ENCODE peak calls at places on chromosomes 4 and X, in four cellular contexts. K is DMS153, U is SW480, L is GM23338. C is an unnamed sample.

GRCh38 chrX:86946569-86946968 is 571.0 kb upstream of the KLHL4 start:
- DNase-seq in L (peak; percentile 58), K (no peak), U (peak; percentile 20), C (peak; percentile 64)

GRCh38 chr4:61041527-61041926 is 158.6 kb upstream of the ADGRL3 start:
- DNase-seq in U (no peak), K (no peak), L (no peak), C (no peak)

GRCh38 chr4:27100713-27101112 is 240.1 kb downstream of the STIM2 start:
- DNase-seq in L (no peak), K (no peak), U (peak; percentile 6), C (no peak)

GRCh38 chr4:24988776-24989175 is 42.0 kb downstream of the LGI2 start:
- DNase-seq in L (peak; percentile 86), U (peak; percentile 32), K (no peak), C (peak; percentile 61)

GRCh38 chr4:65893311-65893710 is 223.0 kb upstream of the EPHA5 start:
- DNase-seq in U (no peak), L (peak; percentile 6), K (no peak), C (no peak)

GRCh38 chr4:3174371-3175338 is 74.3 kb upstream of the MSANTD1 start:
- DNase-seq in U (no peak), K (no peak), L (no peak), C (no peak)

GRCh38 chr4:83780334-83780733 is 244.4 kb downstream of the GPAT3 start:
- DNase-seq in K (no peak), U (no peak), L (no peak), C (no peak)

GRCh38 chr4:127708985-127709384 is 21.2 kb upstream of the SLC25A31 start:
- DNase-seq in L (peak; percentile 23), U (no peak), K (peak; percentile 73), C (no peak)

GRCh38 chr4:33395731-33396485 is 2675.7 kb downstream of the PCDH7 start:
- DNase-seq in U (no peak), L (no peak), K (no peak), C (no peak)

GRCh38 chr4:11634283-11634682 is 205.6 kb upstream of the HS3ST1 start:
- DNase-seq in L (no peak), K (no peak), U (no peak), C (no peak)

GRCh38 chrX:15335135-15336022 is at the start of gene PIGA:
- DNase-seq in U (peak; percentile 95), L (peak; percentile 91), K (peak; percentile 93), C (peak; percentile 96)

GRCh38 chrX:110396777-110397176 is 38.1 kb downstream of the RTL9 start:
- DNase-seq in U (no peak), L (no peak), K (no peak), C (no peak)

GRCh38 chr4:30380404-30380998 is 339.7 kb upstream of the PCDH7 start:
- DNase-seq in U (peak; percentile 38), L (peak; percentile 94), K (peak; percentile 0), C (peak; percentile 82)

GRCh38 chr4:2817701-2818350 is 24.9 kb downstream of the SH3BP2 start:
- DNase-seq in L (peak; percentile 77), K (no peak), U (no peak), C (peak; percentile 81)

GRCh38 chr4:25457053-25457715 is 80.1 kb downstream of the ANAPC4 start:
- DNase-seq in K (no peak), L (no peak), U (no peak), C (no peak)

GRCh38 chr4:154961263-154961662 is 180.2 kb downstream of the RBM46 start:
- DNase-seq in K (no peak), U (no peak), L (no peak), C (no peak)

GRCh38 chrX:21855937-21856415 is at the start of gene YY2:
- DNase-seq in L (no peak), U (no peak), K (no peak), C (no peak)

GRCh38 chr4:158630893-158631292 is 40.8 kb downstream of the C4orf46 start:
- DNase-seq in U (no peak), K (no peak), L (no peak), C (peak; percentile 4)

GRCh38 chrX:19670854-19671620 is 155.7 kb upstream of the MAP3K15 start:
- DNase-seq in K (no peak), U (peak; percentile 90), L (peak; percentile 29), C (peak; percentile 14)

GRCh38 chr4:175109933-175110332 is 191.8 kb downstream of the ADAM29 start:
- DNase-seq in K (no peak), L (peak; percentile 45), U (no peak), C (no peak)

GRCh38 chr4:150268444-150268843 is 190.2 kb downstream of the DCLK2 start:
- DNase-seq in U (no peak), L (no peak), K (no peak), C (no peak)

GRCh38 chr4:153543351-153543750 is 77.2 kb downstream of the TMEM131L start:
- DNase-seq in U (no peak), L (no peak), K (no peak), C (no peak)

GRCh38 chr4:39942507-39942906 is 35.2 kb downstream of the PDS5A start:
- DNase-seq in K (no peak), U (no peak), L (no peak), C (no peak)

GRCh38 chrX:34655496-34656258 is 1.4 kb downstream of the TMEM47 start:
- DNase-seq in U (peak; percentile 37), L (peak; percentile 30), K (no peak), C (peak; percentile 44)

GRCh38 chr4:77190053-77190452 is 33.0 kb downstream of the CCNG2 start:
- DNase-seq in K (no peak), U (no peak), L (no peak), C (no peak)

GRCh38 chr4:149050840-149051239 is 608.6 kb upstream of the NR3C2 start:
- DNase-seq in U (no peak), K (no peak), L (peak; percentile 17), C (no peak)

GRCh38 chr4:60865238-60865637 is 334.9 kb upstream of the ADGRL3 start:
- DNase-seq in K (no peak), U (no peak), L (peak; percentile 70), C (peak; percentile 53)

GRCh38 chr4:122152699-122153328 is 683 bp downstream of the BLTP1 start:
- DNase-seq in U (peak; percentile 54), K (no peak), L (peak; percentile 55), C (peak; percentile 58)

GRCh38 chr4:22531226-22531625 is 15.4 kb upstream of the ADGRA3 start:
- DNase-seq in K (no peak), U (no peak), L (no peak), C (no peak)

C was measured in neural progenitor cell.